ENCODE peak calls at places on chromosomes 2 and 18, in eight cellular contexts. T is A549, O is uterus, W is adrenal gland, U is pancreas, F is fibroblast of lung, Q is psoas muscle, D is lower lobe of right lung. C is an unnamed sample.

GRCh38 chr18:59380706-59381105 is 21.6 kb upstream of the LMAN1 start:
- DNase-seq in T (no peak), W (no peak), O (no peak), Q (no peak), D (no peak), F (no peak), U (no peak), C (no peak)

GRCh38 chr2:162007447-162008040 is 66.5 kb downstream of the DPP4 start:
- DNase-seq in U (no peak), Q (no peak), W (no peak), F (no peak), O (no peak), T (no peak), D (no peak), C (no peak)

GRCh38 chr2:216694201-216694825 is 1.0 kb downstream of the IGFBP5 start:
- DNase-seq in Q (peak; percentile 71), F (peak; percentile 65), U (no peak), D (peak; percentile 59), O (peak; percentile 63), W (peak; percentile 66), T (peak; percentile 21), C (peak; percentile 84)

GRCh38 chr2:241619602-241620418 is 17.1 kb downstream of the THAP4 start:
- DNase-seq in Q (no peak), T (no peak), U (no peak), O (no peak), F (no peak), D (no peak), W (no peak), C (no peak)

GRCh38 chr2:3307236-3307635 is 70.4 kb downstream of the EIPR1 start:
- DNase-seq in F (no peak), O (no peak), U (no peak), Q (no peak), W (no peak), D (peak; percentile 32), T (no peak), C (peak; percentile 53)

GRCh38 chr2:48829036-48829435 is 73.5 kb upstream of the LHCGR start:
- DNase-seq in T (no peak), W (no peak), D (no peak), U (no peak), O (no peak), F (peak; percentile 80), Q (no peak), C (no peak)

GRCh38 chr2:165018207-165018606 is 62.9 kb upstream of the SLC38A11 start:
- DNase-seq in T (no peak), D (no peak), F (peak; percentile 16), U (no peak), W (no peak), O (no peak), Q (no peak), C (no peak)

GRCh38 chr18:75204262-75204977 is 4.5 kb downstream of the PTGR3 start:
- DNase-seq in O (no peak), T (no peak), Q (peak; percentile 36), F (peak; percentile 41), U (peak; percentile 77), W (no peak), D (peak; percentile 60), C (peak; percentile 84)

GRCh38 chr2:32485399-32485798 is 128.6 kb downstream of the BIRC6 start:
- DNase-seq in F (peak; percentile 14), O (no peak), U (no peak), D (no peak), T (no peak), W (no peak), Q (no peak), C (no peak)

GRCh38 chr2:241997017-241997416 is 127.5 kb downstream of the RTP5 start:
- DNase-seq in O (no peak), F (no peak), Q (no peak), T (no peak), W (no peak), D (no peak), U (no peak), C (no peak)

GRCh38 chr2:168495524-168495923 is 39.5 kb downstream of the CERS6 start:
- DNase-seq in D (no peak), Q (no peak), U (no peak), F (no peak), T (no peak), O (no peak), W (no peak), C (no peak)

GRCh38 chr2:190136825-190137224 is 74.3 kb upstream of the MSTN start:
- DNase-seq in O (no peak), T (no peak), Q (no peak), U (no peak), W (no peak), D (no peak), F (no peak), C (no peak)
- H3K9me3 ChIP-seq in O (no peaks in the 10 kb centered on the region), T (peaks cover 10% of the 10 kb centered on the region), Q (no peaks in the 10 kb centered on the region), U (no peaks in the 10 kb centered on the region), W (no peaks in the 10 kb centered on the region), D (no peaks in the 10 kb centered on the region), F (no peaks in the 10 kb centered on the region), C (peaks cover 5% of the 10 kb centered on the region)

GRCh38 chr18:79789901-79790885 is 7.5 kb upstream of the KCNG2 start:
- DNase-seq in D (no peak), F (no peak), Q (no peak), T (no peak), U (no peak), O (no peak), W (no peak), C (peak; percentile 60)

GRCh38 chr18:79786781-79787526 is 10.8 kb upstream of the KCNG2 start:
- DNase-seq in W (no peak), T (no peak), D (peak; percentile 35), F (no peak), U (no peak), O (no peak), Q (no peak), C (peak; percentile 53)

GRCh38 chr18:79787527-79788095 is 10.1 kb upstream of the KCNG2 start:
- DNase-seq in T (no peak), W (no peak), U (no peak), D (no peak), O (no peak), F (no peak), Q (no peak), C (no peak)

GRCh38 chr18:79789091-79789891 is 8.4 kb upstream of the KCNG2 start:
- DNase-seq in F (no peak), D (no peak), W (no peak), U (no peak), T (no peak), Q (no peak), O (no peak), C (peak; percentile 66)

GRCh38 chr18:79788096-79789085 is 9.3 kb upstream of the KCNG2 start:
- DNase-seq in O (no peak), U (no peak), D (peak; percentile 43), Q (no peak), W (no peak), F (peak; percentile 22), T (no peak), C (peak; percentile 69)
- TF ChIP-seq CTCF in O (no peak), U (no peak), D (no peak), Q (no peak), W (no peak), F (no peak), T (no peak), C (no peak)

GRCh38 chr2:128316777-128317185 is 1.9 kb downstream of the HS6ST1 start:
- DNase-seq in O (no peak), F (no peak), Q (no peak), T (no peak), D (peak; percentile 41), W (no peak), U (peak; percentile 44), C (peak; percentile 57)

GRCh38 chr2:128317186-128317897 is 1.3 kb downstream of the HS6ST1 start:
- DNase-seq in O (no peak), F (no peak), W (peak; percentile 32), U (peak; percentile 89), D (peak; percentile 57), Q (peak; percentile 20), T (no peak), C (peak; percentile 85)

GRCh38 chr2:128314348-128315121 is 4.1 kb downstream of the HS6ST1 start:
- DNase-seq in D (peak; percentile 31), Q (no peak), O (no peak), T (no peak), W (peak; percentile 25), F (no peak), U (peak; percentile 62), C (peak; percentile 58)

GRCh38 chr2:128315122-128315828 is 3.4 kb downstream of the HS6ST1 start:
- DNase-seq in F (no peak), U (peak; percentile 67), D (peak; percentile 41), W (no peak), O (no peak), T (no peak), Q (no peak), C (peak; percentile 62)

DNA sequence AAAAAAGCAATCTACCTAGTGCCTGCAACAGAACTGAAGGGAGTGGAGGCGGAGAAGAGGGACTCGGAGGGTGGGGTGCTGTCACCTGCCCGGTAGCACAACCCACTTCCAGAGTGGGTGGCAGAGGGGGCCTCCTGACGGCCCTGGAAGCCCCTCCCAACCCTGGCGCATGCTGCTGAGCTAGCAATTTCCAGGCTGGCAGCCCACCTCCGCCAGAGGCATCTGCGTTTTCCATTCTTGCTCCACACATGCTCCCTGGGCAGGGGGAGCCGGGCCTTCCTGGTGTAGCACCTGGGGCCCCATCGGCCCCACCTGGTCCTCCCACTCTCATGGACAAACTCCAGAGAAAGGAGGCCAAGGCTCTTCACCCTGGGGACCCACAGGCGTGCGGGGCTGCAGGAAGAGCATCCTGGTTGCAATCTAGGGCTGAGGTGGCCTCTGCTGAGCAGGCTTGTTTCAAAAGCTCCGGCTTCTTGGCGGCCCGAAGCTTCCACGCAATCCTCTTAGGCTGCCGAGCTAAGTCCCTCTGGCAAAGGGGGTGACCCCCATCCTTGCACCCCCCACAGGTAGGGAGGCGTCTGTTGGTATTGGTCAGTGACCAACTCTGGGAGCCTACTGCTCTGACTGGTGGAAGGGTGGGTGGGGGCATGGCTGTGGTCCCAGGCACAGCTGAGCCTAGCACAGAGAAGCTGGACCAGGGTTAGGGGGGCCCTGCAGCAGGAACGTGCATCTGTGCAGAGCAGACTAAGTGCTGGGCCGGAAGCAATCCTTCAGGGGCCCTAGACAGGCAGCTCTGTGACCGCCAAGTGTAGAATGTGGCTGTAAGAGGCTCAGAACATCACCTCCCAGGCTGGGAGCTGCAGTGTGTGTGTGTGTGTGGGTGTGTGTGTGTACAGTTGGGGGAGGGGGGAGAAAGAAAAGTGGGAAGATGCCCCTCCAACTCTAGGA is 2.6 kb downstream of the HS6ST1 start:
- DNase-seq in F (peak; percentile 53), U (peak; percentile 66), T (no peak), O (no peak), D (peak; percentile 45), Q (peak; percentile 25), W (peak; percentile 21), C (peak; percentile 73)
- H3K27ac ChIP-seq in F (no peak overlapping the region), U (no peak overlapping the region), T (no peak overlapping the region), O (no peak overlapping the region), D (no peak overlapping the region), Q (no peak overlapping the region), W (no peak overlapping the region), C (no peak overlapping the region)

DNA sequence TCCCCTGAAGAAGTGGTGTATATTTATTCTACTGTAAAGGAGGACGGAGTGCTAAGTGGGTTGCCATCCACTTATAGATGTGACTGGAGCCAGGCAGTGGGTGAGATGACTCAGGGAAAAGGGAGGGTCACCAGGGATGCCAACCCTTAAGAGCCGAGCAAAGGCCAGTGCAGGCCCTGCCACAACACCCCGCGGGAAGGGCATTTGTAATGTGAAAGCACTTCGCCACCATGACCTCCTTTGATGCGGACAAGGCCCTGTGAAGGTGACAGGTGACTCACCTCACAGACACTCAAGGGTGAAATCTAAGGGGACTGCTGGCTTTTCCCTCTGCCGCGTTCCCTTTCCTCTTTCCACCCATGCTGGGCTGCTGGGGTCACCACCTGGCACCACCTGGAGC is 50.2 kb upstream of the MRPL33 start:
- DNase-seq in W (peak; percentile 55), D (no peak), O (no peak), T (no peak), U (no peak), Q (no peak), F (peak; percentile 13), C (no peak)
- H3K9me3 ChIP-seq in W (no peaks in the 10 kb centered on the region), D (no peaks in the 10 kb centered on the region), O (no peaks in the 10 kb centered on the region), T (no peaks in the 10 kb centered on the region), U (no peaks in the 10 kb centered on the region), Q (no peaks in the 10 kb centered on the region), F (no peaks in the 10 kb centered on the region), C (no peaks in the 10 kb centered on the region)

GRCh38 chr2:232367591-232368233 is 10.8 kb upstream of the ALPP start:
- DNase-seq in T (no peak), W (no peak), U (peak; percentile 61), Q (no peak), D (no peak), O (no peak), F (no peak), C (peak; percentile 68)
- TF ChIP-seq CTCF in T (peak; percentile 29), W (no peak), U (no peak), Q (no peak), D (peak; percentile 19), O (no peak), F (no peak), C (no peak)